ENCODE peak calls at places on chromosomes 6 and 20, in six cellular contexts. K is GM12865, A is SHP77, C is endothelial cell, O is kidney glomerular epithelial cell, M is NCI-H460. Q is an unnamed sample.

GRCh38 chr6:15023448-15023847 is 222.4 kb upstream of the JARID2 start:
- DNase-seq in O (no peak), M (no peak), C (no peak), K (peak; percentile 94), A (no peak), Q (no peak)

GRCh38 chr6:127582777-127583462 is 5.9 kb downstream of the C6orf58 start:
- DNase-seq in K (no peak), O (peak; percentile 61), M (peak; percentile 47), C (no peak), A (no peak), Q (no peak)

GRCh38 chr6:16481680-16482079 is 243.3 kb downstream of the GMPR start:
- DNase-seq in M (no peak), C (no peak), A (no peak), O (no peak), K (peak; percentile 73), Q (no peak)

GRCh38 chr20:57657537-57658446 is 37.6 kb upstream of the ZBP1 start:
- DNase-seq in O (no peak), K (no peak), C (peak; percentile 2), A (peak; percentile 71), M (no peak), Q (no peak)

GRCh38 chr6:30130887-30131862 is 4.8 kb upstream of the TRIM40 start:
- DNase-seq in C (peak; percentile 59), K (peak; percentile 87), O (peak; percentile 50), M (peak; percentile 74), A (peak; percentile 70), Q (peak; percentile 75)

GRCh38 chr20:32560482-32560988 is 24.6 kb downstream of the NOL4L start:
- DNase-seq in M (no peak), O (no peak), A (no peak), C (no peak), K (no peak), Q (no peak)

GRCh38 chr20:23225407-23226060 is 125.1 kb upstream of the NXT1 start:
- DNase-seq in M (peak; percentile 47), O (no peak), K (no peak), C (no peak), A (no peak), Q (no peak)

GRCh38 chr6:11738681-11739375 is 39.8 kb downstream of the ADTRP start:
- DNase-seq in M (no peak), C (no peak), A (no peak), K (no peak), O (no peak), Q (no peak)

GRCh38 chr20:61324906-61325305 is 72.8 kb downstream of the CDH4 start:
- DNase-seq in M (no peak), C (no peak), O (no peak), K (no peak), A (no peak), Q (no peak)

GRCh38 chr6:44530910-44531234 is 143.4 kb downstream of the CDC5L start:
- DNase-seq in K (no peak), C (no peak), M (no peak), A (no peak), O (no peak), Q (no peak)

GRCh38 chr6:127695108-127695507 is 118.1 kb downstream of the C6orf58 start:
- DNase-seq in C (no peak), O (no peak), K (no peak), A (no peak), M (no peak), Q (no peak)

GRCh38 chr20:24783631-24784492 is 165.2 kb upstream of the CST7 start:
- DNase-seq in K (peak; percentile 73), O (no peak), A (peak; percentile 31), M (no peak), C (peak; percentile 30), Q (peak; percentile 49)

GRCh38 chr6:108343894-108344293 is 49.0 kb downstream of the AFG1L start:
- DNase-seq in O (no peak), A (no peak), K (no peak), M (no peak), C (no peak), Q (no peak)

GRCh38 chr20:25191689-25192088 is 3.8 kb upstream of the ENTPD6 start:
- DNase-seq in A (no peak), M (no peak), K (no peak), O (no peak), C (no peak), Q (no peak)

GRCh38 chr20:58287638-58288037 is 21.9 kb upstream of the RAB22A start:
- DNase-seq in M (no peak), A (no peak), C (no peak), O (no peak), K (no peak), Q (no peak)

GRCh38 chr6:128630213-128630612 is 109.8 kb upstream of the PTPRK start:
- DNase-seq in K (peak; percentile 15), C (no peak), M (no peak), O (no peak), A (no peak), Q (no peak)

GRCh38 chr20:10555865-10556308 is 117.9 kb downstream of the JAG1 start:
- DNase-seq in C (no peak), A (no peak), K (no peak), O (peak; percentile 81), M (no peak), Q (no peak)

GRCh38 chr6:113599444-113599843 is 257.7 kb upstream of the MARCKS start:
- DNase-seq in M (no peak), K (no peak), A (peak; percentile 5), O (peak; percentile 9), C (no peak), Q (no peak)

GRCh38 chr6:38443341-38443740 is 196.4 kb downstream of the BTBD9 start:
- DNase-seq in K (no peak), A (no peak), C (no peak), M (no peak), O (no peak), Q (no peak)

GRCh38 chr6:4516206-4516605 is 260.0 kb upstream of the CDYL start:
- DNase-seq in O (no peak), M (no peak), K (no peak), C (no peak), A (no peak), Q (no peak)

GRCh38 chr6:69449887-69450286 is 346.9 kb downstream of the LMBRD1 start:
- DNase-seq in C (no peak), O (no peak), K (no peak), M (no peak), A (no peak), Q (no peak)

GRCh38 chr20:21665687-21666446 is 39.6 kb upstream of the PAX1 start:
- DNase-seq in O (no peak), A (no peak), M (no peak), K (no peak), C (no peak), Q (no peak)

GRCh38 chr20:21235346-21235712 is 67.8 kb upstream of the XRN2 start:
- DNase-seq in K (no peak), C (no peak), A (no peak), O (no peak), M (no peak), Q (no peak)

GRCh38 chr20:25270829-25271251 is 23.0 kb downstream of the PYGB start:
- DNase-seq in M (no peak), C (no peak), A (peak; percentile 93), O (no peak), K (no peak), Q (peak; percentile 85)

GRCh38 chr6:133207754-133208153 is 33.4 kb upstream of the EYA4 start:
- DNase-seq in A (no peak), M (no peak), C (no peak), O (no peak), K (no peak), Q (no peak)

GRCh38 chr20:32651537-32651936 is 22.2 kb downstream of the C20orf203 start:
- DNase-seq in A (no peak), O (no peak), K (no peak), M (no peak), C (no peak), Q (no peak)

GRCh38 chr20:46810442-46811327 is 84.0 kb upstream of the EYA2 start:
- DNase-seq in K (no peak), O (no peak), A (peak; percentile 63), M (no peak), C (no peak), Q (peak; percentile 57)

GRCh38 chr20:10719740-10720380 is 46.1 kb upstream of the JAG1 start:
- DNase-seq in C (no peak), K (no peak), A (no peak), O (no peak), M (no peak), Q (no peak)

GRCh38 chr6:36312854-36313627 is 23.6 kb downstream of the BNIP5 start:
- DNase-seq in K (peak; percentile 56), C (no peak), A (no peak), M (no peak), O (no peak), Q (no peak)

GRCh38 chr6:157885211-157885788 is 62.3 kb downstream of the SNX9 start:
- DNase-seq in K (no peak), A (no peak), M (no peak), C (no peak), O (no peak), Q (no peak)

GRCh38 chr6:14235653-14236356 is 118.2 kb downstream of the CD83 start:
- DNase-seq in O (no peak), K (no peak), A (no peak), C (no peak), M (no peak), Q (no peak)

GRCh38 chr6:145091102-145091826 is 644.1 kb downstream of the EPM2A start:
- DNase-seq in O (no peak), A (no peak), C (no peak), K (no peak), M (no peak), Q (no peak)

GRCh38 chr6:209432-210103 is 82.7 kb upstream of the DUSP22 start:
- DNase-seq in C (no peak), A (no peak), M (no peak), O (no peak), K (peak; percentile 91), Q (no peak)

GRCh38 chr6:111210074-111210729 is 122.9 kb downstream of the SLC16A10 start:
- DNase-seq in M (peak; percentile 49), O (peak; percentile 77), K (peak; percentile 71), A (peak; percentile 35), C (peak; percentile 38), Q (peak; percentile 70)

GRCh38 chr20:44650777-44651493 is 564 bp downstream of the ADA start:
- DNase-seq in O (no peak), M (no peak), K (peak; percentile 63), A (no peak), C (no peak), Q (no peak)

GRCh38 chr6:62323818-62324217 is 37.8 kb upstream of the KHDRBS2 start:
- DNase-seq in K (no peak), O (no peak), M (no peak), A (peak; percentile 60), C (no peak), Q (no peak)

GRCh38 chr6:151141685-151142084 is 98.1 kb upstream of the AKAP12 start:
- DNase-seq in O (peak; percentile 69), A (no peak), C (no peak), K (no peak), M (no peak), Q (no peak)

GRCh38 chr20:60224914-60225313 is 266.7 kb downstream of the CDH26 start:
- DNase-seq in K (no peak), M (no peak), C (peak; percentile 30), A (peak; percentile 26), O (no peak), Q (no peak)

GRCh38 chr20:24965065-24965919 is 16.2 kb downstream of the CST7 start:
- DNase-seq in K (no peak), A (no peak), O (no peak), M (no peak), C (no peak), Q (no peak)